ENCODE peak calls at places on chromosomes 12 and 14, in nine cellular contexts. I is A549, S is prostate gland, P is tibial nerve, Q is IMR-90, U is breast epithelium, F is uterus, W is Peyer's patch, N is body of pancreas. J is an unnamed sample.

GRCh38 chr12:52735816-52736632 is 32.7 kb upstream of the KRT77 start:
- DNase-seq in I (no peak), W (no peak), N (no peak), P (no peak), S (no peak), Q (no peak), U (no peak), F (no peak), J (no peak)

GRCh38 chr12:632102-632696 is 31.0 kb downstream of the NINJ2 start:
- DNase-seq in N (no peak), Q (peak), U (peak), F (no peak), W (no peak), P (peak), I (peak), S (peak), J (no peak)

GRCh38 chr12:62730649-62731377 is 204.1 kb downstream of the PPM1H start:
- DNase-seq in S (no peak), N (no peak), F (no peak), W (no peak), P (no peak), I (peak), U (no peak), Q (peak), J (no peak)

GRCh38 chr12:41485203-41485602 is 297.1 kb downstream of the PDZRN4 start:
- DNase-seq in F (no peak), I (no peak), Q (no peak), U (no peak), S (no peak), P (no peak), W (no peak), N (no peak), J (no peak)

GRCh38 chr12:41536813-41537490 is 348.8 kb downstream of the PDZRN4 start:
- DNase-seq in W (no peak), Q (no peak), P (no peak), U (no peak), N (no peak), F (no peak), I (no peak), S (no peak), J (no peak)

GRCh38 chr14:91714805-91715204 is 17.1 kb downstream of the CATSPERB start:
- DNase-seq in F (no peak), U (no peak), P (no peak), Q (no peak), S (no peak), W (no peak), N (no peak), I (no peak), J (no peak)

GRCh38 chr12:109535231-109535862 is 38.0 kb downstream of the MMAB start:
- DNase-seq in P (no peak), I (no peak), U (no peak), N (no peak), Q (no peak), S (no peak), F (no peak), W (no peak), J (no peak)

GRCh38 chr14:51368721-51369163 is 128.7 kb downstream of the TMX1 start:
- DNase-seq in N (no peak), U (peak), I (no peak), W (no peak), P (peak), S (no peak), F (peak), Q (peak), J (no peak)

GRCh38 chr12:107681836-107682820 is 3.5 kb upstream of the PWP1 start:
- DNase-seq in W (no peak), Q (no peak), P (no peak), S (no peak), F (no peak), N (no peak), I (no peak), U (no peak), J (no peak)
- TF ChIP-seq POLR2A in W (no peak), Q (no peak), P (no peak), S (no peak), F (no peak), N (no peak), I (no peak), U (no peak), J (no peak)

GRCh38 chr12:130713581-130713991 is 2.5 kb downstream of the RIMBP2 start:
- DNase-seq in P (no peak), W (no peak), I (no peak), F (peak), S (no peak), N (no peak), Q (no peak), U (no peak), J (no peak)
- H3K4me3 ChIP-seq in P (peak), W (no peak), I (peak), F (peak), S (peak), N (no peak), Q (no peak), U (peak), J (peak)

DNA sequence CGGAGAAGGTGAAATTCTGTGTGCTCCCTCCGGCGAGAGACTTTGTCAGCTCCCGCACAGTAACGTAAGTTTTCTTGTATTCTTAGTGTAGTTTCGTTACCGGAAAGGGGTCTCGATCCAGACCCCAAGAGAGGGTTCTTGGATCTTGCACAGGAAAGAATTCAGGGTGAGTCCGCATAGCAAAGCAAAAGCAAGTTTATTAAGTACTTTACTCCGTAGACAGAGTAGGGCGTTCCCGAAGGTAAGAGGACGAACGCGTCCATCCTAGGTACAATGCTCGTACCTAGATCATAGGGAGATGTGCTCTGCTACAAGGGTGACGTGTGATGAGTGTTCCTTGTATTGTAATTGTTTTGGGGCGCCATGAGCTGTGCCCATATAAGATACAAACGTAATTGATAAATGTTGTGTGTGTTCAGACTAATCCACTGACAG is 293 bp downstream of the IFI27L1 start:
- DNase-seq in P (no peak), N (no peak), U (no peak), F (no peak), Q (no peak), I (no peak), W (no peak), S (peak), J (no peak)
- H3K27ac ChIP-seq in P (peak), N (peak), U (peak), F (peak), Q (peak), I (peak), W (peak), S (peak), J (peak)

GRCh38 chr14:103333754-103334643 is at the start of gene EIF5:
- DNase-seq in Q (peak), N (peak), U (peak), S (peak), F (peak), I (peak), P (peak), W (peak), J (peak)

GRCh38 chr14:103329421-103330347 is 4.4 kb upstream of the EIF5 start:
- DNase-seq in S (no peak), W (no peak), N (peak), F (no peak), Q (peak), P (peak), U (no peak), I (peak), J (peak)

GRCh38 chr14:103334644-103335603 is 887 bp downstream of the EIF5 start:
- DNase-seq in P (peak), Q (peak), S (peak), U (peak), W (peak), N (peak), I (no peak), F (peak), J (peak)

GRCh38 chr14:103330536-103330935 is 3.5 kb upstream of the EIF5 start:
- DNase-seq in Q (no peak), U (no peak), W (no peak), I (no peak), S (no peak), F (no peak), N (no peak), P (no peak), J (no peak)

GRCh38 chr14:103332143-103332919 is 1.7 kb upstream of the EIF5 start:
- DNase-seq in N (no peak), S (no peak), F (no peak), I (no peak), P (no peak), U (no peak), Q (no peak), W (no peak), J (no peak)
- TF ChIP-seq POLR2A in N (no peak), S (no peak), F (no peak), I (no peak), P (no peak), U (no peak), Q (no peak), W (no peak), J (no peak)